ENCODE peak calls at places on chromosomes 13 and 19, in nine cellular contexts. F is spleen, G is heart right ventricle, D is PC-3, B is transverse colon, W is Caco-2, K is astrocyte of the spinal cord, P is IMR-90, Z is cardiac muscle cell. C is an unnamed sample.

GRCh38 chr19:11203194-11204075 is 6.1 kb upstream of the KANK2 start:
- DNase-seq in F (no peak), G (peak), D (peak), B (peak), W (no peak), K (peak), P (peak), Z (peak), C (no peak)

GRCh38 chr19:46958542-46958941 is 61.1 kb upstream of the NPAS1 start:
- DNase-seq in F (no peak), G (no peak), D (no peak), B (no peak), W (no peak), K (no peak), P (peak), Z (no peak), C (no peak)

GRCh38 chr13:99133848-99134247 is 66.8 kb upstream of the UBAC2 start:
- DNase-seq in F (no peak), G (no peak), D (no peak), B (no peak), W (no peak), K (no peak), P (no peak), Z (no peak), C (no peak)

GRCh38 chr19:12777217-12778019 is 2.1 kb upstream of the HOOK2 start:
- DNase-seq in F (peak), G (peak), D (peak), B (peak), W (peak), K (peak), P (peak), Z (peak), C (no peak)

GRCh38 chr19:21210037-21210621 is 68.3 kb downstream of the ZNF431 start:
- DNase-seq in F (no peak), G (no peak), D (no peak), B (no peak), W (peak), K (no peak), P (no peak), Z (no peak), C (no peak)

GRCh38 chr13:60019119-60019993 is 144.4 kb downstream of the DIAPH3 start:
- DNase-seq in F (no peak), G (no peak), D (no peak), B (no peak), W (no peak), K (peak), P (peak), Z (no peak), C (no peak)

GRCh38 chr13:76677047-76677446 is 209.2 kb downstream of the KCTD12 start:
- DNase-seq in F (no peak), G (peak), D (no peak), B (no peak), W (no peak), K (peak), P (peak), Z (no peak), C (peak)

GRCh38 chr13:99766641-99767045 is 204.9 kb downstream of the ZIC5 start:
- DNase-seq in F (no peak), G (no peak), D (no peak), B (no peak), W (no peak), K (no peak), P (no peak), Z (no peak), C (peak)

GRCh38 chr19:4980087-4980486 is 11.2 kb downstream of the KDM4B start:
- DNase-seq in F (no peak), G (no peak), D (no peak), B (no peak), W (no peak), K (no peak), P (no peak), Z (no peak), C (no peak)

GRCh38 chr19:4977299-4978174 is 8.6 kb downstream of the KDM4B start:
- DNase-seq in F (no peak), G (no peak), D (no peak), B (peak), W (no peak), K (peak), P (peak), Z (peak), C (no peak)

GRCh38 chr19:4974855-4975469 is 6.0 kb downstream of the KDM4B start:
- DNase-seq in F (no peak), G (no peak), D (no peak), B (no peak), W (no peak), K (no peak), P (no peak), Z (no peak), C (no peak)

GRCh38 chr19:4979211-4979807 is 10.4 kb downstream of the KDM4B start:
- DNase-seq in F (no peak), G (no peak), D (no peak), B (no peak), W (no peak), K (no peak), P (no peak), Z (no peak), C (no peak)

DNA sequence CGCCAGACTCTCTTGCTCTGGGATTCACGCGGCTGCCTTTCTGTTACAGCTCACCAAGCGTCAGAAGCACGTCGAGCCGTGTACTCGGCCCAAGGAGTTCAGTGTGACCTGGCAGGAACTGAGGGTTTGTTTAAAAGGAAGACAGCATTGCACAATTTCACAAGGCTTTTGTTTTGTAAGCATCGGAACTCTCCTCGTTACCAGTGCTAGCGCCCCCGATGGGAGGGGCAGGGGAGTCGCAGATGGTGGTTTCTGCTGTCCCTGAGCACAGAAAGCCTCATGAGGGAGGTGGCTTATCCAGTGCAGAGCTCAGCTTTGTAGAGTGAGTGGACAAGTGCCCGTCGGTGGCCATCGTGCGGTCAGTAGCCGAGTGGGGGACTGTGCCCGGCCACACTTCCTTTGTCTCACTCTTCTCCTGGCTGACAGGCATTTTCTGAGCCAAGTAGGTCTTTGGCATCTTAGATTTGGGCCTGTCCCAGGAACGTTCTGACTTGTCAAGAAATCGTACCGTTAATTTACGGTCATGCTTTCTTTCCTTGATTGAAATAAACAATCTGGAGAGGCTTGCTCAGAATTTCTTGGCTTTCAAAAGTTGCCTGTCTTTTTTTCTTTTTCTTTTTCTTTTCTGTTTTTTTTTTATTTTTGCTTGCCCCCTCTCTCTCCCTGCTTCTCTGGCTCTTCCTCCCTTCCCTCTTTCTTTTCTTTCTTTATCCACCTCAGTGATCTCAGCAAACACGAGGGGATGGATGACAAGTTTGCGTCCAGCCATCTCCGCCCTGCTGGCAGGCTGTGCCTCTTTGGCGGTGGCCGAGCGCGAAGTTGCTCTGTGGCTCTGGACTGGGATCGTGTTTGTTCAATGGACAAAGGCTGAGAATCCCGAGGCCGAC is 7.7 kb downstream of the KDM4B start:
- DNase-seq in F (peak), G (peak), D (peak), B (peak), W (no peak), K (peak), P (peak), Z (no peak), C (peak)
- TF ChIP-seq CTCF in F (no peak), G (peak), D (peak), B (peak), W (no peak), K (peak), P (peak), Z (peak), C (peak)

GRCh38 chr13:79482271-79482970 is 1.5 kb downstream of the NDFIP2 start:
- DNase-seq in F (no peak), G (no peak), D (peak), B (no peak), W (no peak), K (peak), P (peak), Z (no peak), C (no peak)

GRCh38 chr13:79483302-79483701 is 2.3 kb downstream of the NDFIP2 start:
- DNase-seq in F (no peak), G (no peak), D (peak), B (no peak), W (no peak), K (peak), P (peak), Z (no peak), C (no peak)

GRCh38 chr13:79486433-79487188 is 5.7 kb downstream of the NDFIP2 start:
- DNase-seq in F (no peak), G (no peak), D (no peak), B (no peak), W (no peak), K (no peak), P (no peak), Z (no peak), C (no peak)

GRCh38 chr13:79485451-79485850 is 4.5 kb downstream of the NDFIP2 start:
- DNase-seq in F (no peak), G (no peak), D (no peak), B (no peak), W (no peak), K (no peak), P (no peak), Z (no peak), C (no peak)

GRCh38 chr13:79485014-79485441 is 4.1 kb downstream of the NDFIP2 start:
- DNase-seq in F (no peak), G (no peak), D (peak), B (peak), W (peak), K (peak), P (peak), Z (no peak), C (peak)
- H3K4me3 ChIP-seq in F (no peak), G (no peak), D (peak), B (peak), W (no peak), K (no peak), P (no peak), Z (no peak), C (peak)

GRCh38 chr19:281992-282391 is 9.2 kb downstream of the PLPP2 start:
- DNase-seq in F (no peak), G (no peak), D (no peak), B (no peak), W (no peak), K (no peak), P (no peak), Z (no peak), C (no peak)
- TF ChIP-seq CTCF in F (no peak), G (no peak), D (no peak), B (no peak), W (no peak), K (peak), P (no peak), Z (no peak), C (no peak)

GRCh38 chr19:19192910-19193423 is 909 bp downstream of the RFXANK start:
- DNase-seq in F (no peak), G (no peak), D (no peak), B (no peak), W (no peak), K (no peak), P (no peak), Z (no peak), C (no peak)

GRCh38 chr19:19191920-19192882 is at the start of the genes BORCS8 and RFXANK:
- DNase-seq in F (peak), G (peak), D (peak), B (peak), W (peak), K (peak), P (peak), Z (peak), C (peak)

DNA sequence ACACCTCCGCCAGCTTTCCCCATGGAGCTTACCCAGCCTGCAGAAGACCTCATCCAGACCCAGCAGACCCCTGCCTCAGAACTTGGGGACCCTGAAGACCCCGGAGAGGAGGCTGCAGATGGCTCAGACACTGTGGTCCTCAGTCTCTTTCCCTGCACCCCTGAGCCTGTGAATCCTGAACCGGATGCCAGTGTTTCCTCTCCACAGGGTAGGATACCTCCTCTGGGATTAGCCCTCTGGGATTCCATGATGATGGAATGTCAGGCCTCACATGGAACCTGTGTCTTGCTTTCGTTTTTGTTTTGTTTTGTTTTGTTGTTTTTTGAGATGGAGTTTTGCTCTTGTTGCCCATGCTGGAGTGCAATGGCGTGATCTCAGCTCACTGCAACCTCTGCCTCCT is 1.9 kb downstream of the RFXANK start:
- DNase-seq in F (no peak), G (no peak), D (no peak), B (no peak), W (no peak), K (no peak), P (no peak), Z (no peak), C (no peak)
- H3K4me3 ChIP-seq in F (no peak), G (no peak), D (peak), B (peak), W (no peak), K (no peak), P (no peak), Z (no peak), C (peak)

GRCh38 chr19:4662020-4662695 is 8.0 kb downstream of the MYDGF start:
- DNase-seq in F (no peak), G (no peak), D (no peak), B (no peak), W (no peak), K (no peak), P (no peak), Z (no peak), C (no peak)

GRCh38 chr19:4662812-4663211 is 7.3 kb downstream of the MYDGF start:
- DNase-seq in F (no peak), G (no peak), D (no peak), B (no peak), W (no peak), K (no peak), P (no peak), Z (no peak), C (no peak)

GRCh38 chr19:4660993-4661392 is 9.1 kb downstream of the MYDGF start:
- DNase-seq in F (no peak), G (no peak), D (no peak), B (no peak), W (no peak), K (no peak), P (peak), Z (no peak), C (no peak)

GRCh38 chr19:4657835-4658234 is 12.3 kb downstream of the MYDGF start:
- DNase-seq in F (no peak), G (no peak), D (no peak), B (no peak), W (no peak), K (no peak), P (no peak), Z (no peak), C (no peak)

DNA sequence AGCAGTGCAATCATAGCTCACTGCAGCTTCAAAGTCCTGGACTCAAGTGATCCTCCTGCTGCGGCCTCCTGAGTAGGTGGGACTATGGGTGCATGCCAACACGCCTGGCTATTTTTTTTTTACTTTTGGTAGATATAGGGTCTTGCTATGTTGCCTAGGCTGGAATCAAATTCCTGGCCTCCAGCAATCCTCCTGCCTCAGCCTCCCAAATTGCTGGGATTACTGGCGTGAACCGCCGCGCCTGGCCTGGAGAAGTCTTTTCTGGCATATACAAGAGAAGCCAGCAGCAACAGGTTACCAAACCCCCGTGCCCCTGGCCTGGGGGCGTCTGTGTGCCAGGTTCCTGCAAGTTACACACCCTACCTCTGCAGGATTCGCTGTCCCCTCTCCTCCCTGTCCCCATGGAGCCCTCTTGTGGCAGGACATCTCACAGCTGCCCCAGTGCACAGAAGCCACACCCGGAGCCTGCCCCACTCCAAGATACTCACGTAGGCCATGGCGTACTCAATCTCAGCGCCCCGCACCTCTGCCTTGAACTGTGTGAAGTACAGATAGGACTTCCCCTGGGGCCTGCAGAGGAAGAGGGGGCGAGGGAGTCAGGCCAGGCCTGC is 9.9 kb downstream of the MYDGF start:
- DNase-seq in F (no peak), G (no peak), D (peak), B (peak), W (peak), K (no peak), P (no peak), Z (peak), C (no peak)
- TF ChIP-seq CTCF in F (peak), G (peak), D (peak), B (no peak), W (no peak), K (peak), P (no peak), Z (peak), C (peak)

GRCh38 chr19:19517235-19517619 is 1.2 kb downstream of the NDUFA13 start:
- DNase-seq in F (no peak), G (no peak), D (no peak), B (no peak), W (no peak), K (no peak), P (no peak), Z (no peak), C (no peak)
- H3K4me3 ChIP-seq in F (no peak), G (peak), D (peak), B (peak), W (peak), K (peak), P (no peak), Z (peak), C (peak)

GRCh38 chr19:4620675-4621074 is 18.6 kb upstream of the TNFAIP8L1 start:
- DNase-seq in F (no peak), G (no peak), D (no peak), B (no peak), W (no peak), K (no peak), P (no peak), Z (peak), C (no peak)
- TF ChIP-seq CTCF in F (no peak), G (no peak), D (no peak), B (no peak), W (no peak), K (no peak), P (no peak), Z (no peak), C (no peak)